ENCODE peak calls at places on chromosomes 16 and 17, in four cellular contexts. One of them, this sample, is unnamed.

GRCh38 chr16:66878067-66878466 is 2.2 kb upstream of the PDP2 start:
- DNase-seq in IMR-90: no peak
- DNase-seq in H1: no peak
- DNase-seq in H9: no peak
- DNase-seq in this sample: no peak

GRCh38 chr16:83627996-83628395 is 179.8 kb upstream of the HSBP1 start:
- DNase-seq in IMR-90: no peak
- DNase-seq in H1: no peak
- DNase-seq in H9: peak; percentile 14
- DNase-seq in this sample: no peak

GRCh38 chr16:35450648-35451047 is 1991.2 kb downstream of the TP53TG3F start:
- DNase-seq in IMR-90: no peak
- DNase-seq in H1: no peak
- DNase-seq in H9: no peak
- DNase-seq in this sample: no peak

GRCh38 chr17:1724869-1725641 is 551 bp downstream of the WDR81 start:
- DNase-seq in IMR-90: no peak
- DNase-seq in H1: no peak
- DNase-seq in H9: no peak
- DNase-seq in this sample: peak; percentile 37

GRCh38 chr17:3916013-3916696 is at the start of gene P2RX1:
- DNase-seq in IMR-90: no peak
- DNase-seq in H1: no peak
- DNase-seq in H9: no peak
- DNase-seq in this sample: no peak

GRCh38 chr17:80503031-80503430 is 26.6 kb upstream of the NPTX1 start:
- DNase-seq in IMR-90: no peak
- DNase-seq in H1: no peak
- DNase-seq in H9: no peak
- DNase-seq in this sample: no peak

GRCh38 chr16:30711712-30712111 is 12.7 kb downstream of the SRCAP start:
- DNase-seq in IMR-90: no peak
- DNase-seq in H1: no peak
- DNase-seq in H9: no peak
- DNase-seq in this sample: no peak

GRCh38 chr17:57921342-57921741 is 33.9 kb downstream of the CUEDC1 start:
- DNase-seq in IMR-90: peak; percentile 59
- DNase-seq in H1: no peak
- DNase-seq in H9: no peak
- DNase-seq in this sample: no peak

GRCh38 chr16:67248401-67249177 is at the start of gene SLC9A5:
- DNase-seq in IMR-90: no peak
- DNase-seq in H1: no peak
- DNase-seq in H9: peak; percentile 61
- DNase-seq in this sample: no peak

GRCh38 chr16:11561856-11562255 is 24.9 kb downstream of the LITAF start:
- DNase-seq in IMR-90: no peak
- DNase-seq in H1: no peak
- DNase-seq in H9: no peak
- DNase-seq in this sample: no peak

GRCh38 chr17:36546418-36547093 is 1.8 kb downstream of the GGNBP2 start:
- DNase-seq in IMR-90: no peak
- DNase-seq in H1: no peak
- DNase-seq in H9: no peak
- DNase-seq in this sample: no peak

GRCh38 chr17:42920106-42920900 is 19.7 kb downstream of the G6PC1 start:
- DNase-seq in IMR-90: no peak
- DNase-seq in H1: no peak
- DNase-seq in H9: no peak
- DNase-seq in this sample: no peak

GRCh38 chr17:58277107-58277506 is 3.6 kb downstream of the MPO start:
- DNase-seq in IMR-90: peak; percentile 8
- DNase-seq in H1: no peak
- DNase-seq in H9: no peak
- DNase-seq in this sample: peak; percentile 29

GRCh38 chr16:31191697-31192428 is 10.7 kb downstream of the PYCARD start:
- DNase-seq in IMR-90: no peak
- DNase-seq in H1: no peak
- DNase-seq in H9: no peak
- DNase-seq in this sample: no peak

GRCh38 chr17:77229786-77230435 is 89.1 kb downstream of the SEC14L1 start:
- DNase-seq in IMR-90: no peak
- DNase-seq in H1: no peak
- DNase-seq in H9: no peak
- DNase-seq in this sample: no peak

GRCh38 chr17:50871369-50871768 is 5.2 kb upstream of the TOB1 start:
- DNase-seq in IMR-90: no peak
- DNase-seq in H1: no peak
- DNase-seq in H9: peak; percentile 3
- DNase-seq in this sample: no peak

GRCh38 chr16:67278773-67279295 is 498 bp upstream of the PLEKHG4 start:
- DNase-seq in IMR-90: no peak
- DNase-seq in H1: no peak
- DNase-seq in H9: peak; percentile 53
- DNase-seq in this sample: peak; percentile 38

GRCh38 chr17:74864866-74865395 is 5.2 kb upstream of the GRIN2C start:
- DNase-seq in IMR-90: peak; percentile 57
- DNase-seq in H1: no peak
- DNase-seq in H9: peak; percentile 86
- DNase-seq in this sample: peak; percentile 79

GRCh38 chr17:67218385-67218950 is 26.5 kb downstream of the HELZ start:
- DNase-seq in IMR-90: peak; percentile 78
- DNase-seq in H1: no peak
- DNase-seq in H9: no peak
- DNase-seq in this sample: no peak

GRCh38 chr17:50884354-50885311 is 18.5 kb upstream of the TOB1 start:
- DNase-seq in IMR-90: no peak
- DNase-seq in H1: no peak
- DNase-seq in H9: peak; percentile 32
- DNase-seq in this sample: peak; percentile 94

GRCh38 chr16:87963400-87963799 is 12.2 kb downstream of the BANP start:
- DNase-seq in IMR-90: peak; percentile 93
- DNase-seq in H1: no peak
- DNase-seq in H9: no peak
- DNase-seq in this sample: no peak

GRCh38 chr16:35730251-35730650 is 2270.8 kb downstream of the TP53TG3F start:
- DNase-seq in IMR-90: no peak
- DNase-seq in H1: no peak
- DNase-seq in H9: no peak
- DNase-seq in this sample: no peak

GRCh38 chr17:5618511-5618910 is 34.2 kb upstream of the NLRP1 start:
- DNase-seq in IMR-90: no peak
- DNase-seq in H1: no peak
- DNase-seq in H9: no peak
- DNase-seq in this sample: no peak

GRCh38 chr16:28012031-28012445 is 51.5 kb downstream of the GSG1L start:
- DNase-seq in IMR-90: peak; percentile 66
- DNase-seq in H1: no peak
- DNase-seq in H9: no peak
- DNase-seq in this sample: no peak

GRCh38 chr17:70187383-70187782 is 18.1 kb downstream of the KCNJ2 start:
- DNase-seq in IMR-90: peak; percentile 67
- DNase-seq in H1: no peak
- DNase-seq in H9: no peak
- DNase-seq in this sample: no peak

GRCh38 chr16:69179255-69180010 is 7.5 kb upstream of the SNTB2 start:
- DNase-seq in IMR-90: peak; percentile 84
- DNase-seq in H1: no peak
- DNase-seq in H9: no peak
- DNase-seq in this sample: no peak

GRCh38 chr17:72267601-72268000 is 146.8 kb downstream of the SOX9 start:
- DNase-seq in IMR-90: no peak
- DNase-seq in H1: no peak
- DNase-seq in H9: no peak
- DNase-seq in this sample: no peak

GRCh38 chr17:69060835-69061234 is at the start of gene ABCA9:
- DNase-seq in IMR-90: peak; percentile 21
- DNase-seq in H1: no peak
- DNase-seq in H9: no peak
- DNase-seq in this sample: no peak

GRCh38 chr17:48625502-48626201 is 506 bp downstream of the HOXB9 start:
- DNase-seq in IMR-90: no peak
- DNase-seq in H1: no peak
- DNase-seq in H9: peak; percentile 75
- DNase-seq in this sample: peak; percentile 76

GRCh38 chr16:66905633-66906539 is 12.8 kb downstream of the CDH16 start:
- DNase-seq in IMR-90: no peak
- DNase-seq in H1: no peak
- DNase-seq in H9: peak; percentile 80
- DNase-seq in this sample: peak; percentile 55

GRCh38 chr17:72976971-72977767 is 115.3 kb downstream of the SLC39A11 start:
- DNase-seq in IMR-90: peak; percentile 95
- DNase-seq in H1: no peak
- DNase-seq in H9: no peak
- DNase-seq in this sample: peak; percentile 72

GRCh38 chr17:57404073-57404472 is 147.8 kb downstream of the MSI2 start:
- DNase-seq in IMR-90: no peak
- DNase-seq in H1: no peak
- DNase-seq in H9: no peak
- DNase-seq in this sample: peak; percentile 11

GRCh38 chr16:71758293-71758760 is 33.8 kb upstream of the PHLPP2 start:
- DNase-seq in IMR-90: no peak
- DNase-seq in H1: no peak
- DNase-seq in H9: no peak
- DNase-seq in this sample: no peak

GRCh38 chr16:68031951-68032350 is 8.9 kb downstream of the DUS2 start:
- DNase-seq in IMR-90: no peak
- DNase-seq in H1: no peak
- DNase-seq in H9: no peak
- DNase-seq in this sample: no peak

GRCh38 chr16:30051518-30051917 is 14.0 kb upstream of the ALDOA start:
- DNase-seq in IMR-90: peak; percentile 70
- DNase-seq in H1: no peak
- DNase-seq in H9: no peak
- DNase-seq in this sample: peak; percentile 86

GRCh38 chr16:57720142-57720575 is 15.4 kb upstream of the KATNB1 start:
- DNase-seq in IMR-90: peak; percentile 50
- DNase-seq in H1: no peak
- DNase-seq in H9: peak; percentile 58
- DNase-seq in this sample: peak; percentile 57

GRCh38 chr17:31537558-31537957 is 146.1 kb downstream of the RAB11FIP4 start:
- DNase-seq in IMR-90: peak; percentile 62
- DNase-seq in H1: no peak
- DNase-seq in H9: peak; percentile 30
- DNase-seq in this sample: no peak

GRCh38 chr17:58136669-58137279 is 11.4 kb upstream of the OR4D1 start:
- DNase-seq in IMR-90: no peak
- DNase-seq in H1: no peak
- DNase-seq in H9: peak; percentile 60
- DNase-seq in this sample: peak; percentile 29

DNA sequence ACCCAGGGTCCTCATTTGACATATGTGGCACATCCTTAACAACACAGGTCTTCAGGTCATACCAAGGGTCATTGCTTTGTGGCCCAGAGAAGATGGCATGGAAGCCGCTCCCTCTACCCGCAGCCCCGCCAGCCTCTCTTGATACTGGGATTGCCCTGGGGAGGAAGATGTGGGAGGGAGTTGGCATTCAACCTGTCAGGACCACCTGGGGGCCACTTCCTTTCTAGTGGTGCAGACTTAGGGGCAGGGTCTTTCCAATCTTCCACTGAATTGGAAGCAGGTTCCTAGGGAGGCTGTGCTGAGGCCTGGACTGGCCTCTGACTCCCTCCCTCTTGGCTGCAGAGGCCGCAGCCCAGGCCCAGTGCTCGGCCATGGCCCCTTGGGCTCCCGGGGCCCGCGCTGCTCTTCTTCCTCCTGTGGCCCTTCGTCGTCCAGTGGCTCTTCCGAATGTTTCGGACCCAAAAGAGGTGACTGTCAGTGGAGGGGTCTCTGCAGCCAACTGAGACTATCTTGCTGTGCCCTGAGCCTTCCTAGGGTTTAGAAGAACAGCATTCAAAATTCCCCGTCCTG is 5.1 kb upstream of the HEXIM1 start:
- DNase-seq in IMR-90: no peak
- DNase-seq in H1: no peak
- DNase-seq in H9: peak; percentile 71
- DNase-seq in this sample: peak; percentile 29
- H2BK15ac ChIP-seq in IMR-90: peak overlapping the region; percentile 41
- H2BK15ac ChIP-seq in H1: peak overlapping the region; percentile 40
- H2BK15ac ChIP-seq in H9: no peak overlapping the region
- H2BK15ac ChIP-seq in this sample: no peak overlapping the region

DNA sequence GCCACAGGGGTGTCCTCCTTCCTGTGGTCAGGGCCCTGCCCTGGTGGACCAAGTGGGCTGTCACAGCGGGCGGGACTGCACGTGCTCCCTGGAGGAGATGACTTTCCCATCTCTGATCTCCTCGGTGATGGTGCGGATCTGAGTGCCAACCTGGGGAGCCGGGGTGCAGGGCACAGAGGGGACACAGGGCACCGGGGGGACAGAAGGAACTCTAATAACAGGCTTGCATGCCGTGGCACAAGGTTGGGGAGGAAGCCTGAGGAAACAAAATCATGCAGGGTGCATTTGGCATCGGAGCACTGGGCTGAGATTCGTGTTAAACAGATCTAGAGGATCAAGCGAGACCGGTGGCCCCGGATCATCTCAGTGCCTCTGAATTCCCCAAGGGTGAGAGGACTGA is 3.4 kb downstream of the KRT36 start:
- DNase-seq in IMR-90: no peak
- DNase-seq in H1: no peak
- DNase-seq in H9: no peak
- DNase-seq in this sample: no peak
- H3K56ac ChIP-seq in IMR-90: no peak overlapping the region
- H3K56ac ChIP-seq in H1: no peak overlapping the region
- H3K56ac ChIP-seq in H9: no peak overlapping the region
- H3K56ac ChIP-seq in this sample: no peak overlapping the region

GRCh38 chr16:860891-861290 is 60.4 kb upstream of the GNG13 start:
- DNase-seq in IMR-90: no peak
- DNase-seq in H1: no peak
- DNase-seq in H9: no peak
- DNase-seq in this sample: no peak
- H2BK15ac ChIP-seq in IMR-90: no peak overlapping the region
- H2BK15ac ChIP-seq in H1: no peak overlapping the region
- H2BK15ac ChIP-seq in H9: no peak overlapping the region
- H2BK15ac ChIP-seq in this sample: no peak overlapping the region

DNA sequence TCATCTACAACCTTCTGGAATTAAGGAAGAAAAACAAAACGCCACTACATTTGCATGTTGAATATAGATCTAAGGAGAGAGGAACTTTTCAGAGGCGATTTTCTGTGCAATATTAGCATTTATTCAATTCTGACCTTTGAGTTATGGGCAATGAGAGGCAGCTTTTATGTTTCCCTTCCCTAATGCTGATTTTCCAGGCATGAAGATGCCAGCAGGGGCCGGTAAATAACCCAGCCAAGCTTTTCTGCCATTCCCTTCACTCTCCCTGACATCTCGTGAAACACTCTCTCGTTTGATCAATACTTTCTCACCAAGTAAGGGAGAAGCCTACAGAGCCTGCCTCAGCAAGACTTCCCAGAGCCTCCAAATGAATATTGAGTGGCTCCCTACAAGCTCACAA is 470.5 kb upstream of the GOT2 start:
- DNase-seq in IMR-90: no peak
- DNase-seq in H1: no peak
- DNase-seq in H9: no peak
- DNase-seq in this sample: no peak
- H3K56ac ChIP-seq in IMR-90: no peak overlapping the region
- H3K56ac ChIP-seq in H1: no peak overlapping the region
- H3K56ac ChIP-seq in H9: no peak overlapping the region
- H3K56ac ChIP-seq in this sample: no peak overlapping the region

GRCh38 chr17:32917081-32917480 is 10.9 kb upstream of the TMEM98 start:
- DNase-seq in IMR-90: no peak
- DNase-seq in H1: no peak
- DNase-seq in H9: no peak
- DNase-seq in this sample: no peak
- H2BK15ac ChIP-seq in IMR-90: no peak overlapping the region
- H2BK15ac ChIP-seq in H1: no peak overlapping the region
- H2BK15ac ChIP-seq in H9: no peak overlapping the region
- H2BK15ac ChIP-seq in this sample: no peak overlapping the region